ENCODE peak calls at places on chromosomes 6 and 20, in five cellular contexts. A is endothelial cell, L is fibroblast of the aortic adventitia, S is GM06990, N is suprapubic skin. G is an unnamed sample.

GRCh38 chr6:54910326-54910952 is 63.9 kb downstream of the FAM83B start:
- DNase-seq in L (no peak), N (no peak), S (no peak), A (no peak), G (no peak)

GRCh38 chr20:3980260-3981131 is 34.9 kb downstream of the RNF24 start:
- DNase-seq in N (no peak), A (no peak), S (peak), L (peak), G (peak)

GRCh38 chr6:44660561-44661220 is 273.2 kb downstream of the CDC5L start:
- DNase-seq in S (no peak), A (no peak), L (no peak), N (no peak), G (peak)

GRCh38 chr6:166486536-166486880 is 100.0 kb downstream of the RAMACL start:
- DNase-seq in N (no peak), L (no peak), S (no peak), A (no peak), G (no peak)

GRCh38 chr20:19588731-19589130 is 169.3 kb upstream of the RIN2 start:
- DNase-seq in A (no peak), N (no peak), S (no peak), L (peak), G (peak)

GRCh38 chr6:42996513-42996912 is 12.1 kb downstream of the PPP2R5D start:
- DNase-seq in N (no peak), S (no peak), L (no peak), A (no peak), G (no peak)

GRCh38 chr6:138088307-138088744 is 18.9 kb downstream of the PERP start:
- DNase-seq in S (no peak), A (no peak), N (no peak), L (peak), G (peak)

GRCh38 chr6:3108746-3109414 is 9.6 kb upstream of the BPHL start:
- DNase-seq in S (no peak), A (no peak), L (peak), N (no peak), G (no peak)

GRCh38 chr20:36319356-36320260 is 13.5 kb downstream of the DLGAP4 start:
- DNase-seq in S (no peak), A (no peak), N (no peak), L (no peak), G (no peak)

DNA sequence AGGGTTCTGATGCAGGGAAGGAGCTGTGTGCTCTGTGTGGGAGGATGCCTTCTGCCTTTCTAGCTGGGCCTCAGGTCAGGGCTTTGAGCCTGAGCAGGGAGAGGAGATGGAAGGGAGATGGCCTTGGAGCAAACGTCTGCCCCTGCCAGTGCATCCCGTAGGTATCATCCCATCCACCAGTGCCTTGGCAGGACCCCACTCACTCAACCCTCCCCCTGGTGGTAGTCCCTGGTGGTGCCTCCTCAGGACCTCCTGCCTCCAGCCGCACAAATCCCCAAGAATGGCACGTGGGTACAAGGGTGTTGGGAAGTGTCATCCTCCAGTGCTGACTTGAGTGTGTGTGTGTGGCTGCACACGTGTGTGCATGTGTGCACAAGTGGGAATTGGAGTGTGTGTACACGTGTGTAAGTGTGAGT is 23.1 kb upstream of the MICB start:
- DNase-seq in S (no peak), N (no peak), A (no peak), L (no peak), G (no peak)
- TF ChIP-seq CTCF in S (peak), N (no peak), A (peak), L (peak), G (peak)

DNA sequence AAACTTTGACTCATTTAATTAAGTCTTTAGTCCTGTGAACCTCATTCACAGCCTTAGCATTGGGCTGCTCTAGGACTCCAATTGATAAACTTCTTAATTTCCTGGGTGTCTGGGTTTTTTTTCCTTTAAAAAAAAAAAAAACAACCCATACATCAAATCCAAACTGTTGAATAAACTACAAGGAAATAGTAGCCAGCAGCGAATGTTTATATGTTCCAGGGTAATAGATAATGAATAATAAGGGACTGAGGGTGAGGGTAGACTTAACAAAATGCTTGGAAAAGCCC is 563.5 kb upstream of the AGPAT4 start:
- DNase-seq in L (no peak), A (no peak), N (no peak), S (no peak), G (no peak)
- TF ChIP-seq CTCF in L (no peak), A (no peak), N (no peak), S (no peak), G (no peak)

DNA sequence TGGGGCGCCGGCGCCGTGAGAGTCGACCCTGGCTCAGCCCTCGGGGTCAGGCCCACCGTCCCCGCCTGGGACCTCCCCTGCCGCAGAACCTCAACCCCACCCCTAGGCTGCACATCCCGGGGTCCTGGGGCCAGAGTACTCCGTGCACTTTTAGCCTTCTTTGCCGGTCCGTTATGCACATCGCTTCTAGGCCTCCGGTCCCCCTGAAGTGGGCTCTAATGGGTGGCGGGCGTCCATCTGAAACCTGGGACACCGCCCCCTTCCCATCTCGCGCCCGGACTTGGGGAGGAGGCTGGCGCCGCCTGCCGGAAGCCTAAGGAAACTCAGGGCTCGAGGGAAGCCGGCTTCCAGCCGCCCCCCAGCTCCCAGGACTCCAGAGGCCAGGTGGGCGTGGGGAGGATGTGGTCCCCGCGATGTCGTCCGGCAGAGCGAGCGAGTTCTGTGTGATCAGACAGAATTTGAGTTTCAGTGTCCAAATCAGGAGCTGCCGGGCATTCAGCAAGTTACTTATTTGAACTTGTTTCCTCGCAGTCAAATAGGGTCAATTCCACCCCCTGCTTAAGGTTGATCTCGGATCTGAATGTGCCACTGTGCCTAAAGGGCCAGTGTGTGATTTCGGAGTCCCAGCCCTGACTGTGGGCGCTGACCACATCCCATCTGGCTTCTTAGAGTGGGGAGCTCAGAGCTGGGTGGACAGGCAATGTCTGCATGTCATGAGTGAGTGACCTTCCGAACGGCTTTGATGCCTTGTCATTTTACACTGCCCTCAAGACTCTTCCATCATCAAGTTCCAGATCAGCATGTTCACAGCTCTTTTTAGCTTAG is 47.6 kb downstream of the CPXM1 start:
- DNase-seq in S (peak), N (no peak), L (peak), A (peak), G (peak)
- TF ChIP-seq CTCF in S (peak), N (peak), L (peak), A (peak), G (peak)

DNA sequence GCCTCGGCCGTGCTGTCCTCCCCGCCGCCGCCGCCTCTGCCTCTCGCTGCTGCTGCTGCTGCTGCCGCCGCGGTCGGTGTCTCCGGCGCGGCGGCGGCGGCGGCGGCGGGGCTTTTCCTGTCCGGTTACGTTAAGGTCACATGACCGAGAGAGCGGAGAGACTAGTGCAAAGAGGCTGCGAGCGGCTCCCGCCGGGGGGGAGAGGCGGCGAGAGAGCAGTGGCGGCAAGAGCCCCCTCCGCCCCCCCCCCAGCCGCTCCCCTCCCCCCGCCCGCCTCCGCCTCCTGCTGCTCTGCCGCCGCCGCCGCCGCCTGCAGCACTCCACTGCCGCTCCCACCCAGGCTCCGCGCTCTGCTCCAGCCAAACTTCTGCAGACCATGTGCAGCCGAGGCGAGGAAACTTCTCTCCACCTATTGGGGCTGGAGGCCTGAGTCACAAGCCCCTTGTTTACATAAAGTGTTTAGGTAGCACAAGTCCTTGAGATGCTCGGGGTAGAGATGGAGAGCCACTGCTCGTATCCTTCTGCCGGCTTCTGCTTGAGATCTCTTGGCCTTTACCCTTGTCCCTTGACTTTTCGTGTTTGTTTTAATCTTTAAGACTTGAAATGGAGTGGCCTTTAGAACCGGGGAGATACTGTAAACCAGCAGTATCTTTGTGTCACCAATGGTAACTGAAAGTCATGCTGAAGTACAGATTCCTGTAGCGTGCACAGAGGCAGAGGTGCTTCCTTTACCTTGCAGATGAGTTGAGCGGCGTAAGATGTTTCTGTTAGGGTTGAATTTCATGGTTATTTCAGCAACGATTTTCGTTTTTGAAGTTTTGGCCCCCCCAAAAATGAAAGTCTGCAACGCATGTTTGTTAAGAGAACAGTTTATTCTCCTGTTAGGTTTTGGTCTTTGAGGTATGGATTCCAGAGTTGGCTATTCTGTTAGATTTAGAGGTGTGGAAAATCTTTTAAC is at the start of gene ZBTB2:
- DNase-seq in S (peak), N (peak), L (peak), A (peak), G (peak)
- TF ChIP-seq CTCF in S (no peak), N (no peak), L (no peak), A (no peak), G (no peak)

DNA sequence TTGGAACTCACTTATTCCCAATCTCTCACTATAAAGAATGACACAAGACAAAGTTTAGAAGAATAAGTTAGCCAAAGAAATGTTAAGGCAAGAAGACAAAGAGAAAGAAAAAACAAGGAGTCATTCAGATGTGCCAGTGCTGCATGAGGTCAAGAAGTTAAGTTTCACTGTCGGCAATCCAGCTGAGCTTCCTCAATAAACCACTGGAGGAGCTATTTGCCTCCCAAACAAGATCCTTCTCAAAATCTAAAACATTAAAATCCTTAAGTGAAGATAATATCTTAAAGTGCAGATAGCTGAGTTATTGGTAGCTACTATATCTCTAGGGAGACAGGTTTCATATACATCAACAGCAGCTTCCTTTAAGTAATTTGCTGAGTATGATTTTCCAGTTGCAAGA is 512.3 kb downstream of the HDGFL1 start:
- DNase-seq in S (no peak), A (no peak), N (no peak), L (no peak), G (no peak)
- TF ChIP-seq CTCF in S (no peak), A (no peak), N (no peak), L (peak), G (peak)